ENCODE peak calls at places on chromosomes 3 and 15, in seven cellular contexts. O, K, C, R, T, Z and W are unnamed samples.

GRCh38 chr3:170372190-170372879 is 14.8 kb downstream of the SKIL start:
- DNase-seq in K (no peak), T (no peak), C (no peak), R (no peak), O (peak; percentile 28), Z (no peak), W (no peak)

GRCh38 chr3:71872256-71872655 is 87.3 kb upstream of the PROK2 start:
- DNase-seq in Z (no peak), R (no peak), K (no peak), O (no peak), C (no peak), T (no peak), W (no peak)

GRCh38 chr3:78820497-78820896 is 947.3 kb downstream of the ROBO1 start:
- DNase-seq in O (no peak), T (no peak), K (no peak), C (no peak), Z (no peak), R (no peak), W (no peak)

GRCh38 chr3:13475871-13476590 is 4.1 kb upstream of the HDAC11 start:
- DNase-seq in O (no peak), T (no peak), K (no peak), Z (no peak), R (no peak), C (no peak), W (no peak)

GRCh38 chr3:168026764-168027163 is 69.0 kb downstream of the GOLIM4 start:
- DNase-seq in R (no peak), Z (no peak), C (no peak), O (no peak), K (no peak), T (no peak), W (no peak)

GRCh38 chr15:98599911-98600685 is 48.2 kb upstream of the IGF1R start:
- DNase-seq in R (peak; percentile 74), Z (no peak), C (no peak), K (peak; percentile 29), O (no peak), T (no peak), W (no peak)

GRCh38 chr3:84194032-84194431 is 764.8 kb upstream of the CADM2 start:
- DNase-seq in Z (no peak), C (no peak), R (no peak), T (no peak), K (no peak), O (no peak), W (no peak)

GRCh38 chr3:185330644-185331043 is 32.3 kb upstream of the MAP3K13 start:
- DNase-seq in C (no peak), T (no peak), O (no peak), K (no peak), R (no peak), Z (no peak), W (no peak)

GRCh38 chr3:51975857-51976549 is 1.1 kb downstream of the ABHD14A start:
- DNase-seq in R (peak; percentile 90), O (peak; percentile 89), Z (peak; percentile 66), C (peak; percentile 62), T (no peak), K (peak; percentile 75), W (peak; percentile 75)

GRCh38 chr3:114571363-114571762 is 277.5 kb downstream of the TIGIT start:
- DNase-seq in O (no peak), T (no peak), C (no peak), R (no peak), K (no peak), Z (no peak), W (no peak)

GRCh38 chr15:90049030-90049429 is 47.9 kb downstream of the ZNF710 start:
- DNase-seq in R (no peak), K (no peak), Z (no peak), C (no peak), T (no peak), O (no peak), W (no peak)

GRCh38 chr3:184419171-184419570 is 39.3 kb downstream of the CHRD start:
- DNase-seq in Z (no peak), R (no peak), C (no peak), K (no peak), T (no peak), O (no peak), W (no peak)

GRCh38 chr3:187987919-187988318 is 166.0 kb upstream of the LPP start:
- DNase-seq in R (no peak), C (no peak), K (no peak), T (no peak), O (no peak), Z (no peak), W (no peak)

GRCh38 chr15:72923304-72923703 is 129.0 kb upstream of the NEO1 start:
- DNase-seq in T (no peak), C (no peak), R (no peak), Z (no peak), K (no peak), O (no peak), W (no peak)

GRCh38 chr3:178384302-178384939 is 151.8 kb upstream of the KCNMB2 start:
- DNase-seq in Z (no peak), R (no peak), T (no peak), K (no peak), O (peak; percentile 44), C (no peak), W (no peak)

GRCh38 chr3:19457449-19457848 is 309.1 kb downstream of the KCNH8 start:
- DNase-seq in O (no peak), R (no peak), K (no peak), T (no peak), Z (no peak), C (no peak), W (no peak)

GRCh38 chr15:66108483-66109270 is 144.9 kb downstream of the MEGF11 start:
- DNase-seq in R (no peak), Z (no peak), C (no peak), K (no peak), T (no peak), O (no peak), W (no peak)

GRCh38 chr15:45535486-45536042 is 13.0 kb upstream of the SLC30A4 start:
- DNase-seq in Z (no peak), K (no peak), O (no peak), T (no peak), R (no peak), C (no peak), W (no peak)

GRCh38 chr15:81295466-81296145 is 28.3 kb downstream of the STARD5 start:
- DNase-seq in O (no peak), R (no peak), C (no peak), T (no peak), Z (no peak), K (peak; percentile 10), W (no peak)

GRCh38 chr15:70494861-70495571 is 268.3 kb downstream of the UACA start:
- DNase-seq in K (no peak), Z (no peak), C (no peak), R (no peak), T (peak; percentile 98), O (peak; percentile 54), W (no peak)
- TF ChIP-seq EP300 in K (no peak), Z (no peak), C (no peak), R (no peak), T (peak; percentile 97), O (peak; percentile 71), W (no peak)

GRCh38 chr3:152350139-152350538 is 81.4 kb downstream of the MBNL1 start:
- DNase-seq in C (no peak), Z (no peak), K (no peak), T (no peak), O (no peak), R (no peak), W (no peak)
- H3K4me1 ChIP-seq in C (no peaks in the 10 kb centered on the region), Z (peaks cover 21% of the 10 kb centered on the region), K (peaks cover 17% of the 10 kb centered on the region), T (peaks cover 34% of the 10 kb centered on the region), O (peaks cover 42% of the 10 kb centered on the region), R (peaks cover 3% of the 10 kb centered on the region), W (peaks cover 22% of the 10 kb centered on the region)

GRCh38 chr3:126997455-126998038 is 14.6 kb downstream of the PLXNA1 start:
- DNase-seq in R (no peak), Z (no peak), T (no peak), K (no peak), C (no peak), O (no peak), W (no peak)

GRCh38 chr3:127000128-127000527 is 17.2 kb downstream of the PLXNA1 start:
- DNase-seq in Z (no peak), O (no peak), T (no peak), R (no peak), C (no peak), K (no peak), W (peak; percentile 66)

GRCh38 chr3:126999383-126999782 is 16.5 kb downstream of the PLXNA1 start:
- DNase-seq in Z (no peak), O (no peak), C (no peak), R (no peak), T (no peak), K (no peak), W (peak; percentile 82)

GRCh38 chr3:126998320-126998719 is 15.4 kb downstream of the PLXNA1 start:
- DNase-seq in Z (no peak), C (no peak), T (no peak), K (no peak), R (no peak), O (no peak), W (peak; percentile 51)

DNA sequence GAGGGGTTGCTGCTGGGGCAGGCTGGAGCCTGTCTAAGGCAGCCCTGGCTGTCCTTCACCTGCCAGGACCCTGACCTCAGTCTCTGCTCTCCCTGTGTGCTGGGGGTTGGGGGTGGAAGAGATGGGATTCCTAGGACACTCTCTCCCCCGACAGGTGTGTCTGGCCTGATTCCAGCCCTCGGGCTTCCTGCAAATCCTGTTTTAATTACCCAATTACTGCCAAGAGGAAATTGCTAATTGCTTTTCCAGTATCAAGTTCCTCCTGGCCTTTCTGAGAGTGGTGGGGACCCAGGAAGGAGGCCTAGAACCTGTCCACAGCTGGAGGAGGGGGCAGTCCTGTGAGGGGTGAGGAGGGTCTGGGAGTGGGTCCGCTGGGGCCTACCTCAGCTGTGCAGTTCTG is 15.8 kb downstream of the PLXNA1 start:
- DNase-seq in R (no peak), T (no peak), C (no peak), Z (no peak), O (no peak), K (peak; percentile 44), W (no peak)
- TF ChIP-seq EP300 in R (no peak), T (no peak), C (no peak), Z (no peak), O (no peak), K (no peak), W (no peak)

GRCh38 chr15:68055224-68055705 is 1.1 kb downstream of the PIAS1 start:
- DNase-seq in O (peak; percentile 34), C (no peak), R (no peak), T (peak; percentile 29), K (peak; percentile 30), Z (no peak), W (no peak)

GRCh38 chr15:68057758-68058157 is 3.6 kb downstream of the PIAS1 start:
- DNase-seq in R (no peak), K (no peak), O (no peak), Z (no peak), C (no peak), T (no peak), W (no peak)

GRCh38 chr15:68054658-68055223 is 626 bp downstream of the PIAS1 start:
- DNase-seq in Z (peak; percentile 83), T (peak; percentile 42), K (peak; percentile 62), C (peak; percentile 49), O (peak; percentile 84), R (peak; percentile 70), W (peak; percentile 80)

GRCh38 chr15:68056097-68056865 is 2.2 kb downstream of the PIAS1 start:
- DNase-seq in C (no peak), K (no peak), T (no peak), Z (no peak), R (no peak), O (no peak), W (no peak)

DNA sequence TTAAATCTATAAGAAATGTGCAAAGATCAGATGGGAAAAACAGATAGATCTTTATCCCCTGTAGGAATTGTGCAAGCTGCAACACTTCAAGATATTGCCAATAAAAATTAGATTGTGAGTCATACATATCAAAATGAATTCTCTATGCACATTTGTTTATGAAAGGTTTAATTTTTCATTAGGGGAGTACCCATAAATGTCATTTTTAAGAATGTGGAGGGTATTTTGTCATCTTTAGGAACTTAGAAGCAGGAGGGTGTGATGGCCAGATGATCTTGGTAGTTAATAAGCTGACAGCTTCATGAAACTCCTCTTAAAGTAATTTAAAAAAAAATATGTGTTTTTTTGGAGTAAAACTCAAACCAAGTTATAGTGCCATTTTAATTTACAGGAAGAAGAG is 3.0 kb downstream of the PIAS1 start:
- DNase-seq in Z (no peak), C (no peak), R (no peak), K (no peak), O (no peak), T (no peak), W (no peak)
- H3K4me1 ChIP-seq in Z (peaks cover 19% of the 10 kb centered on the region), C (peaks cover 19% of the 10 kb centered on the region), R (peaks cover 6% of the 10 kb centered on the region), K (peaks cover 33% of the 10 kb centered on the region), O (no peaks in the 10 kb centered on the region), T (peaks cover 32% of the 10 kb centered on the region), W (peaks cover 69% of the 10 kb centered on the region)